ENCODE peak calls at places on chromosomes 1 and 21, in six cellular contexts. J is neural progenitor cell, K is aorta, T is adrenal gland, M is fibroblast of lung, G is Panc1. Y is an unnamed sample.

GRCh38 chr21:45568383-45568782 is 26.1 kb upstream of the SLC19A1 start:
- DNase-seq in K (no peak), T (no peak), M (no peak), G (no peak), J (no peak), Y (no peak)

GRCh38 chr1:243433737-243434370 is 178.0 kb downstream of the SDCCAG8 start:
- DNase-seq in M (peak; percentile 58), G (no peak), T (no peak), J (no peak), K (no peak), Y (no peak)

GRCh38 chr1:11653101-11653601 is 1.1 kb downstream of the FBXO2 start:
- DNase-seq in G (no peak), T (no peak), K (no peak), M (peak; percentile 66), J (peak; percentile 18), Y (no peak)

GRCh38 chr1:8334106-8334851 is 16.4 kb downstream of the SLC45A1 start:
- DNase-seq in M (no peak), T (no peak), J (no peak), G (no peak), K (peak; percentile 16), Y (no peak)

GRCh38 chr21:25717491-25718139 is 17.1 kb downstream of the ATP5PF start:
- DNase-seq in G (no peak), J (no peak), K (no peak), T (no peak), M (peak; percentile 37), Y (no peak)

GRCh38 chr1:175209493-175209921 is 16.9 kb upstream of the KIAA0040 start:
- DNase-seq in J (no peak), T (no peak), M (no peak), G (no peak), K (no peak), Y (no peak)

GRCh38 chr1:207910678-207911354 is at the start of gene CD34:
- DNase-seq in K (peak; percentile 76), T (peak; percentile 46), M (peak; percentile 40), G (no peak), J (peak; percentile 71), Y (no peak)

GRCh38 chr21:42535602-42536171 is 22.0 kb downstream of the SLC37A1 start:
- DNase-seq in G (no peak), J (no peak), T (peak; percentile 55), M (no peak), K (no peak), Y (no peak)

GRCh38 chr1:147089457-147089856 is 82.8 kb downstream of the PRKAB2 start:
- DNase-seq in M (no peak), G (no peak), J (no peak), T (no peak), K (no peak), Y (no peak)

GRCh38 chr1:20867847-20868246 is 80.7 kb upstream of the HP1BP3 start:
- DNase-seq in T (no peak), K (no peak), J (no peak), M (no peak), G (no peak), Y (no peak)

GRCh38 chr1:28801461-28801860 is 10.5 kb upstream of the OPRD1 start:
- DNase-seq in K (no peak), M (no peak), J (no peak), G (no peak), T (no peak), Y (no peak)

GRCh38 chr1:229409616-229410369 is 24.1 kb downstream of the ACTA1 start:
- DNase-seq in J (peak; percentile 18), K (no peak), G (no peak), T (no peak), M (no peak), Y (no peak)

GRCh38 chr21:31493350-31493880 is 149.4 kb upstream of the TIAM1 start:
- DNase-seq in M (no peak), T (no peak), K (no peak), J (no peak), G (no peak), Y (no peak)

GRCh38 chr1:35369922-35370671 is 101.6 kb downstream of the ZMYM4 start:
- DNase-seq in J (peak; percentile 5), M (peak; percentile 86), G (no peak), T (peak; percentile 49), K (peak; percentile 82), Y (peak; percentile 97)

GRCh38 chr1:23452011-23452411 is 27.5 kb upstream of the TCEA3 start:
- DNase-seq in G (no peak), T (peak; percentile 74), K (no peak), J (no peak), M (peak; percentile 41), Y (peak; percentile 6)

GRCh38 chr1:164780863-164781262 is 221.9 kb downstream of the PBX1 start:
- DNase-seq in K (no peak), J (no peak), M (peak; percentile 92), T (peak; percentile 85), G (no peak), Y (no peak)

GRCh38 chr1:54791880-54792522 is 9.1 kb downstream of the TTC22 start:
- DNase-seq in M (no peak), T (no peak), G (no peak), J (peak; percentile 73), K (no peak), Y (peak; percentile 60)

GRCh38 chr1:20187103-20187812 is 940 bp upstream of the PLA2G2C start:
- DNase-seq in G (no peak), M (no peak), J (no peak), T (no peak), K (no peak), Y (no peak)

GRCh38 chr21:33419538-33420123 is 16.4 kb downstream of the IFNGR2 start:
- DNase-seq in J (no peak), G (no peak), M (no peak), T (peak; percentile 43), K (no peak), Y (no peak)

GRCh38 chr1:118304722-118305344 is 119.8 kb upstream of the SPAG17 start:
- DNase-seq in M (peak; percentile 18), T (no peak), G (no peak), J (peak; percentile 64), K (no peak), Y (no peak)

GRCh38 chr1:211734359-211734758 is 58.9 kb upstream of the NEK2 start:
- DNase-seq in M (no peak), T (no peak), J (no peak), G (no peak), K (no peak), Y (no peak)

GRCh38 chr1:226417350-226417749 is 9.5 kb upstream of the PARP1 start:
- DNase-seq in G (no peak), K (no peak), J (no peak), T (no peak), M (no peak), Y (no peak)

GRCh38 chr21:43192501-43193081 is 23.8 kb downstream of the CRYAA start:
- DNase-seq in G (no peak), K (no peak), M (no peak), J (no peak), T (no peak), Y (no peak)

GRCh38 chr1:119702384-119702783 is 9.3 kb upstream of the PHGDH start:
- DNase-seq in T (no peak), M (peak; percentile 59), J (no peak), G (no peak), K (no peak), Y (no peak)

GRCh38 chr1:46487818-46488218 is 1.8 kb upstream of the DMBX1 start:
- DNase-seq in G (no peak), J (peak; percentile 90), M (no peak), K (no peak), T (no peak), Y (no peak)

GRCh38 chr21:42609806-42610205 is 43.6 kb upstream of the PDE9A start:
- DNase-seq in M (no peak), K (no peak), J (no peak), T (no peak), G (no peak), Y (no peak)

GRCh38 chr1:117392776-117393175 is 25.5 kb downstream of the MAN1A2 start:
- DNase-seq in J (no peak), G (no peak), K (no peak), T (no peak), M (peak; percentile 20), Y (no peak)

GRCh38 chr1:65791860-65792670 is 630 bp upstream of the PDE4B start:
- DNase-seq in M (peak; percentile 31), T (no peak), K (peak; percentile 64), G (no peak), J (peak; percentile 62), Y (no peak)

GRCh38 chr1:42439940-42440339 is 15.9 kb downstream of the ZMYND12 start:
- DNase-seq in K (no peak), T (no peak), G (peak; percentile 53), J (no peak), M (peak; percentile 88), Y (no peak)

GRCh38 chr1:156625436-156626078 is 6.3 kb downstream of the HAPLN2 start:
- DNase-seq in T (peak; percentile 47), K (peak; percentile 65), M (peak; percentile 18), G (no peak), J (peak; percentile 79), Y (no peak)
- H3K4me3 ChIP-seq in T (no peak overlapping the region), K (no peak overlapping the region), M (no peak overlapping the region), G (peak overlapping the region; percentile 47), J (peak overlapping the region; percentile 43), Y (peak overlapping the region; percentile 43)

GRCh38 chr1:1132042-1132927 is 16.4 kb upstream of the C1orf159 start:
- DNase-seq in G (no peak), M (no peak), J (no peak), T (no peak), K (no peak), Y (no peak)
- H3K4me3 ChIP-seq in G (no peak overlapping the region), M (no peak overlapping the region), J (no peak overlapping the region), T (no peak overlapping the region), K (no peak overlapping the region), Y (no peak overlapping the region)

DNA sequence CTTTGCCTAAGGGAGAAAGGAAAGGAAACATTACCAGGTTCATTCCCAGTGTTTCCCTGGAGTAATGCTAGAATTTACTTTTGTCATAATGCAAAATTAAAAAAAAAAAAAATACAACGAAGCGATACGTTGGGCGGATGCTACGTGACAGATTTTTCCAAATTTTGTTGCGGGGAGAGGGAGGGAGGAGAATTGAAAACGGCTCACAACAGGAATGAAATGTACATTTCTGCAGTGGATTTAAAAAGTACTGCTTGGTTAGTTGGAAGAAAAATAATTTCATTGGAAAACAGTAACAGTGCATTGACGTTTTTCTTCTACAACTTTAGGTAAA is 157.5 kb downstream of the RUNX1 start:
- DNase-seq in K (no peak), M (no peak), J (no peak), G (no peak), T (no peak), Y (no peak)
- H3K4me3 ChIP-seq in K (no peak overlapping the region), M (peak overlapping the region; percentile 75), J (peak overlapping the region; percentile 62), G (peak overlapping the region; percentile 65), T (no peak overlapping the region), Y (no peak overlapping the region)

DNA sequence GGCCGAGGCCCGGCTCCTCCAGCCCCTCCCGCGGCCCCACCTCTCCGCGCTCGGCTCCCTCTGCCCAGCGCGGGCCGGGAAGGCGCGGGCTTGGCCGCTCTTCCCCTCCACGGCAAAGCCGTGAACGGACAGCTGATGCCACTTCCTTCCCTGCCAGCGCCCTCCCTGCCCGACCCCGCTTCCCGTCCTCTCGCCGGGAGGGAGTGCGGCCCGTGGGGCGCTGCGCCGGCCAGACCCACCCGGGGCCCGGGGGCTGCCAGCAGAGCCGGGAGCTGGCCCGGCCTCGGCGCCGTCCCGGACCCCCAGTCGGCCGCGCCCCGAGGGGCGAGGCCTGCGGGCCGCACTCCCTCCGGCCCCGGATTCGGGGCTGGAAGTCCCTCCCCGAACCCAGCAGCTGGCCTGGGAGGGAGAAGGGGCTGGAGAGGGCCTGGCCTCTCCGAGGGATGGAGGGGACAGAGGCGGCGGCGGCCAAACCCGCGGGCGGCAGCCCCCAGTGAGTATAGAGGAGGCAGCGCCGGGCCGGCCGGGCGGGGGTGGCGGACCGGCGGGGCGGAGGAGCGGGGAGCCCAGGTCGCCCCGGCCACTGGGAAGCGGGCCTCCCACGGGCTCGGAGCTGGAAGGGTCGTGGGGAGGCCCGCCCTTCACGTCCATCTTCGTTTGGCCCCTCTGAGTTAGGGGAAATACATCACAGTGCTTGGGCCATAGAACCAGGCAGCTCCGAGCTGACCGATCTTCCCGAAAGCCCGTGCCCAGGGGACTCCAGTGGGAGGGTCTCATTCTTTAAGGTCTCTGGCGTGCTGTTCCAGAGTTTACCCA is at the start of gene KIAA1614:
- DNase-seq in G (no peak), K (peak; percentile 63), J (peak; percentile 68), T (no peak), M (peak; percentile 64), Y (no peak)
- H3K4me3 ChIP-seq in G (peak within 1 kb of the TSS; percentile 47), K (peak within 1 kb of the TSS; percentile 76), J (peak within 1 kb of the TSS; percentile 77), T (no peak within 1 kb of the TSS), M (peak within 1 kb of the TSS; percentile 59), Y (peak within 1 kb of the TSS; percentile 45)